ENCODE peak calls at places on chromosomes 5 and 9, in six cellular contexts. Y is amygdala, U is brain microvascular endothelial cell, I is SJSA1, A is AG20443, H is smooth muscle cell of the brain vasculature. B is an unnamed sample.

GRCh38 chr5:171747061-171747859 is 38.4 kb upstream of the SMIM23 start:
- DNase-seq in Y (no peak), U (no peak), I (no peak), A (no peak), H (no peak), B (no peak)

GRCh38 chr5:127313847-127314473 is 23.4 kb downstream of the MEGF10 start:
- DNase-seq in Y (peak; percentile 80), U (peak; percentile 62), I (peak; percentile 64), A (peak; percentile 84), H (no peak), B (peak; percentile 81)

GRCh38 chr9:116491659-116492058 is 195.4 kb upstream of the TRIM32 start:
- DNase-seq in Y (no peak), U (no peak), I (no peak), A (no peak), H (no peak), B (no peak)

GRCh38 chr9:5388026-5388806 is 48.5 kb upstream of the RLN1 start:
- DNase-seq in Y (no peak), U (peak; percentile 70), I (peak; percentile 47), A (peak; percentile 24), H (peak; percentile 20), B (peak; percentile 53)

GRCh38 chr9:90607701-90608122 is 34.9 kb downstream of the DIRAS2 start:
- DNase-seq in Y (no peak), U (no peak), I (no peak), A (no peak), H (no peak), B (no peak)

GRCh38 chr9:114681594-114682332 is at the start of gene TEX48:
- DNase-seq in Y (peak; percentile 51), U (peak; percentile 63), I (peak; percentile 65), A (peak; percentile 72), H (no peak), B (peak; percentile 69)

GRCh38 chr5:71629950-71630349 is 42.8 kb downstream of the MCCC2 start:
- DNase-seq in Y (no peak), U (no peak), I (no peak), A (no peak), H (no peak), B (no peak)

GRCh38 chr9:76374702-76375543 is 19.3 kb downstream of the RFK start:
- DNase-seq in Y (peak; percentile 54), U (peak; percentile 80), I (peak; percentile 84), A (peak; percentile 86), H (peak; percentile 69), B (peak; percentile 92)

GRCh38 chr5:147892696-147893296 is 13.5 kb downstream of the C5orf46 start:
- DNase-seq in Y (no peak), U (no peak), I (peak; percentile 69), A (peak; percentile 27), H (no peak), B (no peak)

GRCh38 chr5:170485606-170485911 is 18.3 kb upstream of the KCNIP1 start:
- DNase-seq in Y (no peak), U (no peak), I (peak; percentile 32), A (no peak), H (no peak), B (no peak)

B was measured in AG08395.